ENCODE peak calls at places on chromosomes 5 and 9, in seven cellular contexts. Q is GM04504; C is CD8-positive, alpha-beta T cell; F is neuronal stem cell; G is Calu3; X is body of pancreas; B is psoas muscle. I is an unnamed sample.

GRCh38 chr9:34072868-34073590 is 24.3 kb upstream of the UBAP2 start:
- DNase-seq in Q (peak), X (peak), F (no peak), G (peak), C (no peak), B (no peak), I (peak)

GRCh38 chr9:98775831-98776441 is 20.4 kb downstream of the ANKS6 start:
- DNase-seq in C (no peak), B (no peak), G (peak), F (peak), Q (no peak), X (no peak), I (no peak)

GRCh38 chr5:66653380-66653779 is 57.2 kb downstream of the MAST4 start:
- DNase-seq in B (no peak), C (no peak), G (no peak), Q (peak), X (no peak), F (no peak), I (no peak)

GRCh38 chr5:137666109-137666850 is 69.6 kb downstream of the KLHL3 start:
- DNase-seq in G (peak), X (peak), Q (no peak), F (no peak), B (no peak), C (peak), I (no peak)

GRCh38 chr9:76181781-76182180 is 212.4 kb downstream of the RFK start:
- DNase-seq in Q (no peak), F (no peak), G (no peak), X (no peak), C (no peak), B (no peak), I (no peak)

GRCh38 chr5:67826296-67826695 is 389.3 kb upstream of the PIK3R1 start:
- DNase-seq in F (no peak), Q (no peak), X (no peak), C (no peak), B (no peak), G (no peak), I (no peak)

GRCh38 chr9:104747565-104748358 is at the start of gene NIPSNAP3A:
- DNase-seq in X (peak), G (peak), C (peak), Q (no peak), B (peak), F (peak), I (peak)

GRCh38 chr5:78698218-78698751 is 49.7 kb upstream of the LHFPL2 start:
- DNase-seq in B (peak), C (no peak), Q (no peak), F (no peak), G (no peak), X (no peak), I (no peak)

GRCh38 chr9:35650341-35651158 is at the start of gene SIT1:
- DNase-seq in G (no peak), X (no peak), C (no peak), Q (no peak), F (no peak), B (no peak), I (no peak)

GRCh38 chr5:143213231-143213850 is 190.1 kb downstream of the NR3C1 start:
- DNase-seq in B (no peak), C (no peak), G (no peak), X (no peak), Q (peak), F (no peak), I (no peak)

GRCh38 chr9:33498387-33498786 is 24.7 kb upstream of the NOL6 start:
- DNase-seq in C (no peak), Q (no peak), G (no peak), X (no peak), B (no peak), F (no peak), I (no peak)

GRCh38 chr9:94270009-94270408 is 10.9 kb downstream of the ZNF169 start:
- DNase-seq in Q (no peak), C (no peak), B (no peak), F (no peak), G (no peak), X (no peak), I (no peak)

GRCh38 chr5:151038801-151039238 is 18.4 kb downstream of the GPX3 start:
- DNase-seq in G (no peak), Q (no peak), X (no peak), C (no peak), F (no peak), B (no peak), I (no peak)

GRCh38 chr5:173963867-173964429 is 25.0 kb upstream of the C5orf47 start:
- DNase-seq in G (peak), X (no peak), B (no peak), Q (no peak), F (no peak), C (no peak), I (no peak)

GRCh38 chr5:151800527-151800926 is 28.8 kb downstream of the G3BP1 start:
- DNase-seq in Q (no peak), C (no peak), G (no peak), B (no peak), X (no peak), F (no peak), I (no peak)

GRCh38 chr5:155728857-155729683 is 597.9 kb upstream of the SGCD start:
- DNase-seq in B (no peak), C (no peak), G (no peak), Q (peak), F (peak), X (no peak), I (no peak)

GRCh38 chr5:115209279-115209678 is 39.6 kb upstream of the TRIM36 start:
- DNase-seq in C (peak), B (no peak), G (no peak), F (no peak), Q (no peak), X (peak), I (no peak)

GRCh38 chr5:135553688-135554462 is 18.1 kb upstream of the NEUROG1 start:
- DNase-seq in F (no peak), Q (no peak), B (no peak), G (peak), C (no peak), X (peak), I (no peak)

GRCh38 chr5:143506881-143507552 is 103.5 kb upstream of the NR3C1 start:
- DNase-seq in C (no peak), Q (peak), F (no peak), G (peak), X (peak), B (no peak), I (peak)